ENCODE peak calls at places on chromosomes 16 and 17, in five cellular contexts. V is HEK293T, S is NT2/D1, G is HepG2, L is H1. R is an unnamed sample.

GRCh38 chr17:36931697-36932382 is 5.4 kb upstream of the LHX1 start:
- DNase-seq in V (no peak), S (no peak), G (no peak), L (peak), R (no peak)

GRCh38 chr17:74212262-74212912 is 984 bp upstream of the TTYH2 start:
- DNase-seq in V (no peak), S (no peak), G (no peak), L (peak), R (no peak)

GRCh38 chr16:2178321-2179106 is 17.9 kb downstream of the CASKIN1 start:
- DNase-seq in V (peak), S (peak), G (no peak), L (peak), R (no peak)

GRCh38 chr17:28751600-28752366 is 8.0 kb downstream of the TRAF4 start:
- DNase-seq in V (no peak), S (no peak), G (no peak), L (no peak), R (no peak)

GRCh38 chr17:80996422-80997305 is 5.0 kb downstream of the CHMP6 start:
- DNase-seq in V (no peak), S (no peak), G (no peak), L (no peak), R (no peak)

GRCh38 chr16:88951501-88951900 is 25.5 kb downstream of the CBFA2T3 start:
- DNase-seq in V (no peak), S (no peak), G (no peak), L (no peak), R (no peak)

GRCh38 chr17:71740866-71741265 is 380.0 kb upstream of the SOX9 start:
- DNase-seq in V (no peak), S (no peak), G (no peak), L (no peak), R (no peak)

GRCh38 chr16:14384745-14385144 is 245.3 kb downstream of the PARN start:
- DNase-seq in V (no peak), S (no peak), G (no peak), L (no peak), R (no peak)

GRCh38 chr16:50537533-50538290 is 10.5 kb upstream of the NKD1 start:
- DNase-seq in V (no peak), S (no peak), G (no peak), L (no peak), R (no peak)

GRCh38 chr17:64331946-64332493 is 58.6 kb downstream of the PECAM1 start:
- DNase-seq in V (no peak), S (no peak), G (peak), L (no peak), R (no peak)

GRCh38 chr17:954431-955164 is 25.0 kb downstream of the NXN start:
- DNase-seq in V (no peak), S (no peak), G (peak), L (no peak), R (no peak)

GRCh38 chr17:43536236-43537088 is 9.7 kb downstream of the ETV4 start:
- DNase-seq in V (no peak), S (no peak), G (no peak), L (no peak), R (no peak)

GRCh38 chr17:52030096-52030495 is 128.4 kb downstream of the CA10 start:
- DNase-seq in V (no peak), S (no peak), G (no peak), L (no peak), R (no peak)

GRCh38 chr17:62650587-62650986 is 23.1 kb downstream of the MRC2 start:
- DNase-seq in V (no peak), S (no peak), G (no peak), L (no peak), R (no peak)

GRCh38 chr17:39576187-39576586 is 31.5 kb downstream of the NEUROD2 start:
- DNase-seq in V (peak), S (no peak), G (peak), L (peak), R (no peak)

GRCh38 chr16:84520778-84521770 is 16.6 kb upstream of the MEAK7 start:
- DNase-seq in V (no peak), S (no peak), G (no peak), L (no peak), R (no peak)

GRCh38 chr16:4314532-4315184 is 1.2 kb upstream of the GLIS2 start:
- DNase-seq in V (no peak), S (no peak), G (no peak), L (peak), R (no peak)

GRCh38 chr17:61400058-61400785 is 579 bp downstream of the TBX2 start:
- DNase-seq in V (peak), S (no peak), G (no peak), L (peak), R (no peak)

GRCh38 chr16:11587643-11588247 is 1.0 kb upstream of the LITAF start:
- DNase-seq in V (no peak), S (no peak), G (no peak), L (no peak), R (no peak)

GRCh38 chr16:74774223-74775139 is at the start of gene FA2H:
- DNase-seq in V (peak), S (peak), G (peak), L (peak), R (no peak)

GRCh38 chr16:49020436-49020835 is 261.2 kb downstream of the CBLN1 start:
- DNase-seq in V (no peak), S (no peak), G (no peak), L (peak), R (no peak)

GRCh38 chr16:72099377-72099818 is 5.8 kb downstream of the DHX38 start:
- DNase-seq in V (peak), S (peak), G (peak), L (peak), R (peak)

GRCh38 chr16:84088695-84089395 is 27.9 kb downstream of the MBTPS1 start:
- DNase-seq in V (no peak), S (no peak), G (peak), L (no peak), R (peak)

GRCh38 chr16:2895813-2896212 is 12.8 kb downstream of the FLYWCH2 start:
- DNase-seq in V (no peak), S (no peak), G (peak), L (no peak), R (no peak)

GRCh38 chr17:57989011-57989345 is 924 bp upstream of the VEZF1 start:
- DNase-seq in V (peak), S (no peak), G (peak), L (no peak), R (no peak)

GRCh38 chr16:29820730-29821662 is 734 bp downstream of the MVP start:
- DNase-seq in V (no peak), S (no peak), G (no peak), L (no peak), R (peak)

GRCh38 chr17:44084131-44084538 is 13.6 kb downstream of the G6PC3 start:
- DNase-seq in V (peak), S (no peak), G (no peak), L (peak), R (no peak)

GRCh38 chr16:81695431-81695890 is 83.6 kb upstream of the PLCG2 start:
- DNase-seq in V (no peak), S (no peak), G (no peak), L (no peak), R (no peak)

GRCh38 chr17:37818689-37819088 is 73.8 kb upstream of the HNF1B start:
- DNase-seq in V (no peak), S (no peak), G (no peak), L (no peak), R (no peak)

GRCh38 chr17:45584092-45585036 is 93.8 kb upstream of the PLEKHM1 start:
- DNase-seq in V (peak), S (no peak), G (peak), L (peak), R (no peak)

GRCh38 chr17:58969156-58969555 is 137.5 kb downstream of the TRIM37 start:
- DNase-seq in V (no peak), S (no peak), G (no peak), L (no peak), R (no peak)

GRCh38 chr16:84547539-84548058 is 43.1 kb upstream of the MEAK7 start:
- DNase-seq in V (peak), S (no peak), G (peak), L (peak), R (no peak)

GRCh38 chr17:4859816-4860625 is 26.9 kb downstream of the MINK1 start:
- DNase-seq in V (no peak), S (no peak), G (no peak), L (no peak), R (no peak)

DNA sequence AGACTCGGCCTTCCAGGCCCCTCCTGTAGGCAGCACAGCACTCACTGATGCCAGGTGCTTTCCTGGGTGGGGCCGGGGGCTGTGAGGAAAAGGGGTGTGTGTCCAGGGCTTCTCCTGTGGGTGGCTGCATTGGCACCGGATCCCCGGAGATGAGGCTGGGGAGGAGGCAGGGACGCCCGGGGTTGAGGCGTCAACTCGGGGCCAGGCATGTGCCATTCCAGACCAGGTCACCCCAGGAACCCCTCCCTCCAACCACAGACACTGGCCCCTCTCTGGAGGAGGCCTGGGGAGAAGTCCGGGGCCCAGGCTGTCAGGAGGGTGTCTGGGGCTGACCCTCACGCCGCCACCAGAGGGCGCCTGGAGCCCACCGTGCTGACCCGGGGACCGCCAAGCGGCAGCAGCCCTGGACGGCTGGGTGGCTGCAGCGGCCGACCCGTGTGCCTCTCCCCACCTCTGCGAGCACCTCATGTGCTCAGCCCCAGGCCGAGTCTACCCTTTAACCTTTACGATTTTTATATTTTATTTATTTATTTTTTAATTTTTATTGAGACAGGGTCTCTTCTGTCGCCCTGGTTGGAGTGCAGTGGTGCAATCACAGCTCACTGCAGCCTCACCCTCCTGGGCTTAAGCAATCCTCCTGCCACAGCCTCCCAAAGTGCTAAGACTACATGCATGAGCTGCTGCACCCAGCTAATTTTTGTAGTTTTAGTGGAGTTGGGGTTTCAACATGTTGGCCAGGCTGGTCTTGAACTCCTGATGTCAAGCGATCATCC is 3.2 kb upstream of the METRN start:
- DNase-seq in V (peak), S (peak), G (no peak), L (peak), R (no peak)
- TF ChIP-seq SUZ12 in V (no peak), S (no peak), G (no peak), L (no peak), R (no peak)

DNA sequence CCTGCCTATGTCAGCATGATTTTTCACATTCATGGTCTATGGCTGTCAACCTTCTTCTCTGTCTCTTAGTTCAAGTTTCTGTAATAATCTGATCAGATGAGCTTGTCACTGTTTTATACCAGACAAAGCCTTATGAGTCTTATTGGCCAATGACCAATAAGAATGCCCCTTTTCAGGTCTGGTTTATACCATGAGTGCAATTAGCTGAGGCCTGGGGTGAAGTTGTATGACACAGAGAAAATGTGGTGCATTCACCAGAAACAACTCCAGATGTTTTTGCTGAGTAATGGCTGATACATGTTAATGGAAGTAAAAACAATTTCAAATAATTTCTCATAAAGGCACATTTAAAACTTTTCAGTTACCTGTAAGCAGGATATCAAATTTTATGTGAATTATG is 218.6 kb upstream of the CDH8 start:
- DNase-seq in V (no peak), S (no peak), G (no peak), L (no peak), R (no peak)
- TF ChIP-seq SUZ12 in V (no peak), S (no peak), G (no peak), L (no peak), R (no peak)

DNA sequence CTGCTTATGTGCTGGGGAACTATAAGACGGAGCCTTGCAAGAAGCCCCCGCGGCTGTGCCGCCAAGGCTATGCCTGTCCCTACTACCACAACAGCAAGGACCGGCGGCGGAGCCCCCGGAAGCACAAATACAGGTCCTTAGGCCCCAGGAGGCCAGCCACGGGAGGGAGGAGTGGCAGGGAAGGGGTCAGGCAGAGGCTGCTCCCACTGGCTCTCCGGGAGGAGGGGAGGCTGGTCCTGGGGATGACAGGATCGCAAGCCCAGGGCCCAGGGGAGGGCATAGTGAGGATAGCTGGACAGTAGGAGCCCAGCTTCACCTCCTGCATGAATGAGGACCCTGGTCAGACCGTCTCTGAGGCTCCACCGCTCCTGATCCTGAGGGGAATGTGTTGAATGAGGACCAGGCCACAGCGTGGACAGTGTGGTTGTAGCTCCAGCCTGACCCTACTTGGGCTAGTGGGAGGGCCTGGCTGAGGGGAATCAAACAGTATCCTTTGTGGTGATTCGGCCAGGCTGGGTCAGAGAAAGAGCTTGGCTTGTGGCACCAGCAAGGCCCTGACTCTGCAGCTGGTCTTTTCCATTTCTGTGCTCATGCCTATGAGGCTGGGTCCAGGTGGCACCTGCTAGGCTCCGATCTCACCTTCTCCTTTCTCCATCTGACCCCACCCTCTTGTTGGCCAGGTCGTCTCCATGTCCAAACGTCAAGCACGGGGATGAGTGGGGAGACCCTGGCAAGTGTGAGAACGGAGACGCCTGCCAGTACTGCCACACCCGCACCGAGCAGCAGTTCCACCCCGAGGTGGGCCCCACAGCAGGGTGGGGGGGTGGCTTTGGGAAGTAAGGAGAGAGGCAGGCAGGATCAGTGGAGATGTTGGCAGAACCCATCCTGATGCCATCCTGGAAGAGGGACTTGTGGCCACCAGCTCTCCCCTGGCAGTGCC is 28.7 kb downstream of the UNK start:
- DNase-seq in V (no peak), S (no peak), G (no peak), L (no peak), R (no peak)
- TF ChIP-seq SUZ12 in V (no peak), S (no peak), G (no peak), L (no peak), R (no peak)

GRCh38 chr16:9787717-9788116 is 394.5 kb downstream of the GRIN2A start:
- DNase-seq in V (no peak), S (no peak), G (no peak), L (no peak), R (peak)
- TF ChIP-seq SUZ12 in V (no peak), S (no peak), G (no peak), L (no peak), R (no peak)

GRCh38 chr17:77453613-77454559 is 313.1 kb downstream of the SEC14L1 start:
- DNase-seq in V (no peak), S (no peak), G (peak), L (no peak), R (no peak)
- TF ChIP-seq SUZ12 in V (no peak), S (no peak), G (no peak), L (no peak), R (no peak)

DNA sequence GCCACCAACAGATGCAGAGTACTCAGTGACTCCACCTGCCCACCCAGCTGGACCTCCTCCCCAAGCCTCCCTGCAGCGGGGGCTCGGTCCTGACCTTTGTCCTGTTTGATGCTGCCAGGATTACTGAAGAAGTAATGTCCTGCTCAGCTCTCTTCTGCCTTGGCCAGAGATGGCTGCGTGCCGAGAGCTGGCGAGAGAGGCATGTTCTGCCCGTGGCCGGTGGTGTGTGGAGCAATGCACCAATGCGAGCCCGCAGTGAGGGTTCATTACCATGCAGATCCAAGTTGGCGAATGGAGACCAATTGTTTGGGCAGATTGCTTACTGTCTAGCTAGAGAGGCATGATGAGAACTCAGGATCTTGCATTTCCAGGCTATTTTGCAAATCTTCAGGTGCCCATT is 248.9 kb downstream of the ENGASE start:
- DNase-seq in V (no peak), S (no peak), G (no peak), L (no peak), R (no peak)
- TF ChIP-seq SUZ12 in V (no peak), S (no peak), G (no peak), L (no peak), R (no peak)